ENCODE peak calls at places on chromosome 11, in eight cellular contexts. E, V, X, G, H, K, T and S are unnamed samples.
A peak's percentile ranks its signal among the peaks of the same experiment; 100 is the strongest.

GRCh38 chr11:77580712-77581337 is 8.9 kb upstream of the AQP11 start:
- DNase-seq in E (no peak), V (no peak), X (no peak), G (peak; percentile 48), H (peak; percentile 60), K (no peak), T (no peak), S (no peak)

GRCh38 chr11:33997473-33998347 is 53.8 kb upstream of the CAPRIN1 start:
- DNase-seq in E (no peak), V (peak; percentile 53), X (no peak), G (no peak), H (peak; percentile 59), K (no peak), T (no peak), S (no peak)

GRCh38 chr11:120024046-120024445 is 113.9 kb downstream of the TRIM29 start:
- DNase-seq in E (no peak), V (peak; percentile 41), X (no peak), G (no peak), H (no peak), K (no peak), T (no peak), S (no peak)

GRCh38 chr11:44383246-44383645 is 73.3 kb upstream of the ALX4 start:
- DNase-seq in E (no peak), V (no peak), X (no peak), G (no peak), H (no peak), K (no peak), T (no peak), S (no peak)

GRCh38 chr11:57438345-57439280 is 11.7 kb upstream of the SLC43A3 start:
- DNase-seq in E (no peak), V (no peak), X (no peak), G (no peak), H (no peak), K (no peak), T (no peak), S (no peak)

GRCh38 chr11:75626692-75627536 is 41.9 kb downstream of the MAP6 start:
- DNase-seq in E (no peak), V (no peak), X (no peak), G (no peak), H (peak; percentile 42), K (no peak), T (no peak), S (no peak)

GRCh38 chr11:130670200-130670599 is 221.8 kb downstream of the ADAMTS15 start:
- DNase-seq in E (no peak), V (no peak), X (no peak), G (no peak), H (no peak), K (no peak), T (no peak), S (no peak)

GRCh38 chr11:129722529-129722928 is 93.1 kb upstream of the TMEM45B start:
- DNase-seq in E (no peak), V (no peak), X (no peak), G (no peak), H (no peak), K (no peak), T (no peak), S (no peak)

GRCh38 chr11:29773656-29774264 is 243.1 kb downstream of the KCNA4 start:
- DNase-seq in E (no peak), V (no peak), X (no peak), G (no peak), H (no peak), K (no peak), T (no peak), S (peak; percentile 7)

GRCh38 chr11:33063326-33063775 is 24.0 kb downstream of the TCP11L1 start:
- DNase-seq in E (no peak), V (no peak), X (no peak), G (no peak), H (peak; percentile 4), K (no peak), T (no peak), S (peak; percentile 25)

GRCh38 chr11:83713701-83714100 is 427.5 kb upstream of the CCDC90B start:
- DNase-seq in E (no peak), V (no peak), X (no peak), G (no peak), H (no peak), K (no peak), T (no peak), S (peak; percentile 24)

GRCh38 chr11:71086687-71087258 is 165.6 kb downstream of the SHANK2 start:
- DNase-seq in E (no peak), V (peak; percentile 65), X (no peak), G (peak; percentile 38), H (peak; percentile 9), K (no peak), T (no peak), S (peak; percentile 30)

GRCh38 chr11:65182258-65183170 is 786 bp downstream of the CAPN1 start:
- DNase-seq in E (no peak), V (peak; percentile 65), X (no peak), G (no peak), H (no peak), K (no peak), T (peak; percentile 72), S (peak; percentile 48)

GRCh38 chr11:35006389-35007128 is 90.1 kb downstream of the PDHX start:
- DNase-seq in E (no peak), V (no peak), X (peak; percentile 18), G (no peak), H (peak; percentile 83), K (no peak), T (no peak), S (no peak)

GRCh38 chr11:2549876-2550605 is 105.2 kb downstream of the KCNQ1 start:
- DNase-seq in E (no peak), V (no peak), X (no peak), G (no peak), H (no peak), K (no peak), T (peak; percentile 60), S (no peak)

GRCh38 chr11:81673001-81673400 is 1060.7 kb downstream of the FAM181B start:
- DNase-seq in E (no peak), V (no peak), X (no peak), G (no peak), H (peak; percentile 19), K (peak; percentile 6), T (no peak), S (no peak)

GRCh38 chr11:129652828-129653227 is 162.8 kb upstream of the TMEM45B start:
- DNase-seq in E (no peak), V (no peak), X (no peak), G (no peak), H (no peak), K (peak; percentile 59), T (no peak), S (no peak)

GRCh38 chr11:12733091-12733490 is 58.9 kb downstream of the TEAD1 start:
- DNase-seq in E (no peak), V (no peak), X (no peak), G (no peak), H (no peak), K (no peak), T (no peak), S (no peak)

GRCh38 chr11:19742595-19743292 is 30.1 kb downstream of the NAV2 start:
- DNase-seq in E (peak; percentile 58), V (peak; percentile 71), X (peak; percentile 59), G (peak; percentile 71), H (peak; percentile 66), K (peak; percentile 45), T (peak; percentile 87), S (peak; percentile 73)

GRCh38 chr11:118216621-118217526 is 7.9 kb downstream of the JAML start:
- DNase-seq in E (peak; percentile 43), V (no peak), X (no peak), G (no peak), H (no peak), K (no peak), T (no peak), S (no peak)

GRCh38 chr11:27863637-27864036 is 163.4 kb upstream of the BDNF start:
- DNase-seq in E (no peak), V (no peak), X (no peak), G (no peak), H (no peak), K (no peak), T (no peak), S (no peak)

GRCh38 chr11:12494699-12495098 is 117.3 kb downstream of the PARVA start:
- DNase-seq in E (no peak), V (no peak), X (no peak), G (no peak), H (peak; percentile 47), K (no peak), T (no peak), S (no peak)